ENCODE peak calls at places on chromosomes 16 and 17, in five cellular contexts. I, F, X, D and O are unnamed samples.

GRCh38 chr16:72948238-72948559 is 99.7 kb downstream of the ZFHX3 start:
- DNase-seq in X (no peak), D (no peak), I (no peak), F (no peak), O (no peak)

GRCh38 chr17:11459780-11460426 is 138.4 kb upstream of the DNAH9 start:
- DNase-seq in I (no peak), D (no peak), F (no peak), X (no peak), O (no peak)

GRCh38 chr16:85460983-85461813 is 151.9 kb upstream of the GSE1 start:
- DNase-seq in X (no peak), D (peak), I (no peak), F (no peak), O (peak)

GRCh38 chr16:31010539-31010938 is at the start of gene STX1B:
- DNase-seq in X (no peak), I (peak), D (peak), F (no peak), O (peak)

GRCh38 chr17:66191607-66192377 is at the start of gene CEP112:
- DNase-seq in F (peak), X (peak), D (peak), I (peak), O (peak)

GRCh38 chr17:78925662-78926555 is 722 bp upstream of the TIMP2 start:
- DNase-seq in D (peak), F (no peak), X (no peak), I (peak), O (peak)

GRCh38 chr17:41486809-41487530 is 2.7 kb downstream of the KRT36 start:
- DNase-seq in I (peak), F (peak), D (peak), X (no peak), O (peak)

GRCh38 chr17:79651751-79652150 is 40.9 kb upstream of the RBFOX3 start:
- DNase-seq in F (no peak), I (no peak), X (no peak), D (peak), O (no peak)

GRCh38 chr17:5282639-5283217 is 644 bp downstream of the RABEP1 start:
- DNase-seq in X (no peak), D (no peak), F (peak), I (peak), O (no peak)

GRCh38 chr17:37107406-37108083 is 158.8 kb downstream of the AATF start:
- DNase-seq in F (no peak), X (no peak), I (no peak), D (peak), O (no peak)

GRCh38 chr16:1158456-1159324 is 5.8 kb downstream of the CACNA1H start:
- DNase-seq in D (peak), I (peak), X (no peak), F (no peak), O (no peak)

GRCh38 chr16:57299719-57300386 is 15.4 kb upstream of the PLLP start:
- DNase-seq in D (peak), F (peak), I (peak), X (peak), O (peak)

GRCh38 chr16:2675714-2676113 is 6.6 kb upstream of the KCTD5 start:
- DNase-seq in D (no peak), F (no peak), I (no peak), X (peak), O (no peak)

GRCh38 chr16:89330177-89330856 is 112.8 kb downstream of the ZNF778 start:
- DNase-seq in F (no peak), X (peak), I (peak), D (no peak), O (no peak)

GRCh38 chr16:12092347-12092882 is 115.9 kb downstream of the SNX29 start:
- DNase-seq in X (peak), F (no peak), D (no peak), I (no peak), O (no peak)

GRCh38 chr16:61871837-61872777 is 164.1 kb downstream of the CDH8 start:
- DNase-seq in F (no peak), D (no peak), X (no peak), I (peak), O (peak)

GRCh38 chr16:17776888-17777287 is 306.1 kb upstream of the XYLT1 start:
- DNase-seq in F (no peak), D (no peak), X (no peak), I (no peak), O (no peak)

GRCh38 chr17:5234645-5235576 is at the start of gene SCIMP:
- DNase-seq in F (peak), D (no peak), I (no peak), X (no peak), O (no peak)

GRCh38 chr17:73091770-73092517 is 544 bp downstream of the SLC39A11 start:
- DNase-seq in I (peak), D (no peak), F (peak), X (no peak), O (peak)

GRCh38 chr17:164536-165235 is 16.8 kb downstream of the DOC2B start:
- DNase-seq in I (peak), D (peak), X (no peak), F (peak), O (peak)

GRCh38 chr17:64084086-64084939 is 45.6 kb downstream of the ERN1 start:
- DNase-seq in F (no peak), X (no peak), D (no peak), I (peak), O (no peak)

GRCh38 chr17:75081611-75082540 is 5.9 kb upstream of the SLC16A5 start:
- DNase-seq in F (no peak), I (no peak), X (no peak), D (no peak), O (no peak)

GRCh38 chr17:28756025-28756804 is 12.4 kb downstream of the TRAF4 start:
- DNase-seq in D (no peak), X (no peak), F (no peak), I (no peak), O (no peak)

GRCh38 chr17:59837362-59838195 is 55.2 kb downstream of the TUBD1 start:
- DNase-seq in D (no peak), I (peak), X (peak), F (peak), O (peak)

GRCh38 chr16:4323845-4324478 is 8.1 kb downstream of the GLIS2 start:
- DNase-seq in D (peak), X (no peak), I (peak), F (no peak), O (peak)

GRCh38 chr16:30619207-30619606 is 9.0 kb upstream of the ZNF689 start:
- DNase-seq in D (no peak), F (no peak), X (no peak), I (no peak), O (no peak)

DNA sequence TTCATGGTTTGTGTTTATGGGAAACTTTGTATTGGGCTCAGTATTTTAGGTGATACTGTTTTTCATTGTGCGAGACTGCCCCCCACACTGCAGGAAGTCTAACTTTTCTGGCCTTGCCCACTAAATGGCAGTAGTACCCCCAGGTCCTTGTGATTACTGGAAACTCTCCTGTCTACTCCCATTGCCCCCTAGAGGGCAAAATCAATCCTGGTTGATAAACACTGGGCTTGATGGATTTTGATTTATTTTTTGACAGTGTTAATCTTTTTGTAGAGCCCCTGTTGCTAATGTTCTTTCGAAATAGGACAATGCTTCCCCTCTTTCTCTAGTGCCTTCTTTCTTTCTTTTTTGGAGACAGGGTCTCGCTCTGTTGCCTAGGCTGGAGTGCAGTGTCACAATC is 15.5 kb downstream of the METTL9 start:
- DNase-seq in D (no peak), X (no peak), F (no peak), I (peak), O (no peak)
- TF ChIP-seq CTCF in D (peak), X (peak), F (peak), I (peak), O (peak)

DNA sequence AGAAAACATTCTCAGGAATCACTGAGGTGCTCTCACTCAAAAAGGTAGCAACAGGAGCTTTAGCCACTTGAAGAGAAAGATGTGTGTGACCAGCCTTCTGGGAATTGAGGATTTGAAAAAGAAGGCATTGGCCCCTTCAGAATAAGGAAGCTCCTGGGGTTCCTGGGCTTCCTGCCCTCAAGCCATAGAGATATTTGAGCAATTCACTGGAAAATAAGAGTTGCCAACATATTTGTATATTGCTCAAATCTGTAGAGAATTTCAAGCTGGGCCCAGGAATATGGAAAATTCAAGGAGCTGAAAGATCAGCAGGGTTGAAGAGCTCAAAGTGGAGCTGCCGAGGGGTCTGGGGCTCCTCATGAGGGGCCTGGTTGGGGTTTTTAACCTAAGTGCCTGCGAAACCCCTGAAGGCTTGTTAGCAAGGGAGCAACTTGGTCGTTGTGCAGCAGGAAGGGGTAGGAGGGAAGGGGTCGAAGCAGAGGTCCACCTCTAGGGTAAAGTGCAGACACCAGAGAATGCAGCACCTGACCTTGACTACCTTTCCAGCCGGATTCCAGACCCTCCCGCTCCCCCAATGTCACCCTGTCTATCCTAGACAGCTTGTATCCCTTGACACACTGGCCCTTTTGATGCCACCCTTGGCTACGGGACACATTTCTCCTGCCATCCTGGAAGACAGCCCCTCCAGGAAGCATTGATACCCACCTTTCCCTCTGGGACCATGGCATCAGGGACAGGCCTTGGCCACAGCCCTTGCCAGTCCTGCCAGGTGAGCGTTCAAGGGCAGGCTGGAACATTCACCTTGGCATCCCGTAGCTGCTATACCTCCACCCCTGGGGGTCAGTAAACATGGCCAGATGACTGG is 67.6 kb upstream of the SREBF1 start:
- DNase-seq in F (no peak), X (no peak), I (no peak), D (no peak), O (no peak)
- H3K27ac ChIP-seq in F (no peak), X (no peak), I (no peak), D (no peak), O (no peak)

DNA sequence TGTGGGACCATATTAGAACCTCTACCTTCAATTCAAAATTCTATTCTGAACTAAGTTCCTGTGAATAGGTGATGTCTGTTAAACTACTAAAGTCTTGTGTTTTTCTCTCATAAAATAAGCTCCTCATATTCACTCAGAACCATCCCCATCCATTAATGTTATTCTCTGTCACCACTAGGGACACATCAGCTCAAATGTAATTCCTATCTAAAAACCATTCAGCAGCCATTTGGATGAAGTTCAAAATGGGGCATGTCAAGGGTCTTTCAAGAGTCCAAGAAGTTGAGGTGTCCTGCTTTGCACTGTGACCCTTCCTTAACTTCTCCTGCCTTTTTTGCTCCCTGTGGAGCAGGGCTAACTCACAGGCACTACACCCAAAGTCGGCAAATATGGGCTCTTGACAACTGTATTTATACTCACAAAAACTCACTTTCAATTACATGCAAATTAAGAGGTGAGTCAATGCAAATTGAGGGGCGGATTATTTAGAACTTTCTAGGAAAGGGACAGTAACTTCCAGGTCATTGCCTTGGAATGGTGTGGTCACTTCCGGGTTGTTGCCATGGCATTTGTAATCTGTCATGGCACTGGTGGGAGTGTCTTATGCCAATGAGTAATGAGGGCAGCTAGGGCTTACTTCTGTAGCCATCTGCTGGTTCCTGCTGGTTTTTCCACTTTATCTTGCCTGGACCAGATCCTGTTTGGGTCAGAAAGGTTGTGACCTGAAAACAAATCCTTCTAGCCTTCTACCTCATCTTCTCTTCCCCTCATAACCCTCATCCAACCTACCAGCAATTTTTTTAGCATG is 128.2 kb upstream of the COX10 start:
- DNase-seq in X (peak), F (no peak), D (no peak), I (peak), O (no peak)
- TF ChIP-seq EZH2phosphoT487 in X (no peak), F (no peak), D (no peak), I (no peak), O (no peak)

GRCh38 chr17:18004345-18004744 is 31.7 kb downstream of the DRC3 start:
- DNase-seq in D (no peak), X (no peak), I (no peak), F (no peak), O (no peak)

GRCh38 chr17:18002171-18002570 is 29.5 kb downstream of the DRC3 start:
- DNase-seq in D (no peak), X (no peak), I (no peak), F (no peak), O (no peak)

GRCh38 chr17:18005496-18005895 is 32.8 kb downstream of the DRC3 start:
- DNase-seq in F (no peak), X (no peak), D (no peak), I (no peak), O (no peak)

GRCh38 chr17:18006495-18007239 is 32.3 kb downstream of the ATPAF2 start:
- DNase-seq in D (no peak), F (no peak), X (no peak), I (peak), O (peak)

GRCh38 chr17:18004901-18005305 is 32.2 kb downstream of the DRC3 start:
- DNase-seq in I (peak), X (no peak), D (no peak), F (no peak), O (peak)
- TF ChIP-seq CTCF in I (peak), X (peak), D (peak), F (no peak), O (peak)

GRCh38 chr17:12744298-12744697 is 45.0 kb upstream of the ARHGAP44 start:
- DNase-seq in F (no peak), X (no peak), I (no peak), D (no peak), O (no peak)
- H3K27ac ChIP-seq in F (no peak), X (no peak), I (no peak), D (no peak), O (no peak)

GRCh38 chr16:83578146-83578545 is 229.6 kb upstream of the HSBP1 start:
- DNase-seq in F (no peak), X (no peak), I (no peak), D (no peak), O (no peak)

GRCh38 chr16:83577201-83577600 is 230.6 kb upstream of the HSBP1 start:
- DNase-seq in D (no peak), I (no peak), X (no peak), F (no peak), O (no peak)

GRCh38 chr16:83579431-83579830 is 228.3 kb upstream of the HSBP1 start:
- DNase-seq in F (no peak), I (no peak), D (no peak), X (no peak), O (no peak)

GRCh38 chr16:83579027-83579426 is 228.8 kb upstream of the HSBP1 start:
- DNase-seq in D (no peak), I (no peak), X (no peak), F (no peak), O (no peak)

GRCh38 chr16:83574388-83574787 is 233.4 kb upstream of the HSBP1 start:
- DNase-seq in X (peak), F (no peak), D (no peak), I (peak), O (no peak)
- TF ChIP-seq EZH2phosphoT487 in X (no peak), F (no peak), D (no peak), I (no peak), O (no peak)

DNA sequence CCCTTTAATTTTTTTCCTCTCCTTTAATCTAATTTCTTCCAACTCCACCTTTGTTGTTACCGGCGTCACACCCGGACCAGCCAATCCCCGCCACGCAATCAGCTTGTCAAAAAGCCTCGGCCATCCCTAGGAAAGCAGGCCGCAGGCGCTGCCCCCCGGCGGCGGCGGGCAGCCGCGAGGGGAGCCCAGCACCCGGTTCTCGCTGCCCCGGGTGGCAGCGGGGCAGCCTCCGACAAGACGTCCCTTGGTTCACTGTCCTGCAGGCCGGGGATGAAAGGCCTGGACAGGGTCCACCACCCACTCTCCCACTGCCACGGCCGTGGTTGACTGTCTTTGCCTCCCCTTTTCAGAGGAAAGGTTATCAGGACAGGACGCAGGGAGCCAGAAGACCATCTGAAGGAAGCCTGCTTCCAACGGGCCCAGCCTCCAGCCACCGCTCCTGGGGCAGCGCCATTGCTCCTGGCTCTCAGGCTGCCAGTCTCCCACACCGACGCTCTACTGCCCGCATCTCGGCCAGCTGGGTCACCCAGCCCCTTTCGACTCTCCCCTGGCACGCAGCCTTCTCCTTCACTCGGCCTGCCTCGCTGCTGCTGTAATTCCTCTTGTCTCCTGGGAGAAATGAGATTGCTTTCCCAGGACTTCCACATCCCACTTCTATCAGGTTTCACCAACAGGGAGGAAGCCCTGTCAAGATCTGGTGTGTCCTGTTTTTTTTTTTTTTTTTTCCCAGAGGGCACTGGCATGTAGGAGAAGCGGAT is 2.8 kb upstream of the UBTF start:
- DNase-seq in X (peak), D (peak), F (peak), I (peak), O (peak)
- TF ChIP-seq CTCF in X (peak), D (peak), F (peak), I (peak), O (peak)